ENCODE peak calls at places on chromosomes 16 and 17, in four cellular contexts. One of them, this sample, is unnamed.
A peak's percentile ranks its signal among the peaks of the same experiment; 100 is the strongest.

GRCh38 chr16:19137201-19137601 is 23.4 kb downstream of the ITPRIPL2 start:
- DNase-seq in K562: no peak
- DNase-seq in GM12878: no peak
- DNase-seq in HepG2: no peak
- DNase-seq in this sample: no peak

GRCh38 chr16:52547834-52548215 is 882 bp upstream of the TOX3 start:
- DNase-seq in K562: no peak
- DNase-seq in GM12878: no peak
- DNase-seq in HepG2: no peak
- DNase-seq in this sample: no peak

GRCh38 chr16:69405757-69406156 is 18.7 kb upstream of the CYB5B start:
- DNase-seq in K562: no peak
- DNase-seq in GM12878: no peak
- DNase-seq in HepG2: no peak
- DNase-seq in this sample: no peak

GRCh38 chr16:2535644-2536021 is 2.2 kb upstream of the PDPK1 start:
- DNase-seq in K562: no peak
- DNase-seq in GM12878: no peak
- DNase-seq in HepG2: no peak
- DNase-seq in this sample: no peak

GRCh38 chr16:66522816-66523590 is 26.9 kb downstream of the TK2 start:
- DNase-seq in K562: no peak
- DNase-seq in GM12878: no peak
- DNase-seq in HepG2: no peak
- DNase-seq in this sample: no peak

GRCh38 chr16:27699540-27699939 is 149.6 kb downstream of the KATNIP start:
- DNase-seq in K562: no peak
- DNase-seq in GM12878: no peak
- DNase-seq in HepG2: no peak
- DNase-seq in this sample: no peak

GRCh38 chr17:75561927-75562603 is 25.5 kb upstream of the MYO15B start:
- DNase-seq in K562: no peak
- DNase-seq in GM12878: no peak
- DNase-seq in HepG2: no peak
- DNase-seq in this sample: no peak

GRCh38 chr17:20073056-20073979 is 64.2 kb downstream of the SPECC1 start:
- DNase-seq in K562: peak; percentile 38
- DNase-seq in GM12878: no peak
- DNase-seq in HepG2: no peak
- DNase-seq in this sample: no peak

GRCh38 chr16:5509794-5510193 is 412.2 kb upstream of the EEF2KMT start:
- DNase-seq in K562: peak; percentile 8
- DNase-seq in GM12878: no peak
- DNase-seq in HepG2: no peak
- DNase-seq in this sample: no peak

DNA sequence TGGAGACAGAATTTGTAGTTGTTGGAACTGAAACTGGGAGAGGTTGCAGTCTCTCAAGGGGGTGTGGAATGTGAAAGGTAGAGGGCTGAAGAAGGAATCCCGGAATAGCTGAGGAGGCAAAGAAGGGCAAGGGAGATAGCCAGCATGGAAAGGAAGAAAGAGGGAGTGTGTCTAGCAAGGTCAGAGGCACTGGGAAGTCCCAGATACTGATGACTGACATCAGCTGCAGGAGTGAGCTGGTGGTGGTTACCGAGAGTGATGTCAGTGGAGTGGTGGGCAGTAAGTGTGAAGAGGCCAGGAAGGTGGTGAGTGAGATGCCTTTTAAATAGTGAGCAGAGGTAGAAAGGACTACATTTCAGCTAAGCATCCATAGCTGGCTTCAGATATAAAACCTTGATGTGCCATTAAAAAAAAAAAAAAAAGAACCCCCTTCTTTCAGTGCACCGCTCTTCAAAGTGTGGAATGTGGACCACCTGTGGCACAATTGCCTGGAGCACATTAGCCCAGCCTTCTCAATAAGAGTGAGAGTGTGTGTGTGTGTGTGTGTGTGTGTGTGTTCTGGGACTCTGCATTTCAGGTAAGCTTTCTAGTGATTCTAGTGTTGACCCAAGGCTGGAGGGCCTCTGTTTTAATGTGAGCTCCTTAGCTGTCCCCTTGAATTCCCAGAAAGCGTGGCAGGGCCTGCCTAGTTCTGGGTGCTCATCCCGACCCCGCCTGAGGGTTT is 8.5 kb downstream of the PRMT7 start:
- DNase-seq in K562: no peak
- DNase-seq in GM12878: no peak
- DNase-seq in HepG2: no peak
- DNase-seq in this sample: no peak
- TF ChIP-seq POLR2AphosphoS2 in K562: no peak
- TF ChIP-seq POLR2AphosphoS2 in GM12878: no peak
- TF ChIP-seq POLR2AphosphoS2 in HepG2: no peak
- TF ChIP-seq POLR2AphosphoS2 in this sample: no peak

DNA sequence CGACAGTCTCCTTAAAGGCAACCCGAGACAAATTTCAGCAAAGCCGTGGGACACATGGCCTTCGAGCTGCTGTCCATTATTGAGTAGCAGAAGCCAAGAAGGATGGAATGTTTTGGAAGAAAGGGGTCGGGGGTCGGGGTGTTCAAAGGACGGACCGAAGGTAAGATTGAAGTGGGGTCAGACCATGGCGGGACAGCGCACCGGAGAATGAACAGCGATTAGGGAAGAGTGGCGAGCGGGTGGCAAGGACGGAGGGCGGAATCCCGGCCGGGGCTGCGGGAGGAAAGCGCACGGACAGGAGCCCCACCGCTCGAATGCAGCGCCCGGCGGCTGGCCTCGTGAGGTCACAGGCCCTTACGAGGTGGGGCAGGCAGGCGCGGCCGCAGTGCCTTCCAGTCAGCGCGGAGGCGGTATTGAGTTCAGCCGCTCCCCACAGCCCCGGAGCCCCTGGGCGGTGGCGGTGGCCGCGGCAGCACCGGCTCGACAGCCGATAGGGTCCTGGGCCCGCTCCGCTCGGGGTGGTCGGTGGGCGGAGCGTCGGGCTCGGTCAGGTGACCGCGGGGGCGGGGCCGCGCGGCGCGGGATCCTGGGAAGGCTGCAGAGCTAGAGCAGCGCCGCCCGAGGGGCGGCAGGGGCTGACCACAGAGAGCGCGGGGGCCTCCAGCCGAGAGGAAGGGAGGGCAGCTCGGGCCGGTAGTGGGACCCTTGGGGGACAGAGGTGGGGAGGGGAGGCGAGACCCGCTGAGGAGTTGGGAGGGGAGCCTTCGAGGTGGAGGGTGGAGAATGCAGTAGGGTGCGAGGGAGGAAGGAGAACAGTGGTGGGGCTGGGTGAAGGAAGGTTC is at the start of gene EFCAB13:
- DNase-seq in K562: peak; percentile 94
- DNase-seq in GM12878: peak; percentile 54
- DNase-seq in HepG2: peak; percentile 84
- DNase-seq in this sample: peak; percentile 83
- TF ChIP-seq JUNB in K562: no peak
- TF ChIP-seq JUNB in GM12878: no peak
- TF ChIP-seq JUNB in HepG2: peak; percentile 68
- TF ChIP-seq JUNB in this sample: no peak

GRCh38 chr17:54992797-54993639 is 24.5 kb downstream of the STXBP4 start:
- DNase-seq in K562: peak; percentile 69
- DNase-seq in GM12878: no peak
- DNase-seq in HepG2: peak; percentile 65
- DNase-seq in this sample: peak; percentile 49
- TF ChIP-seq POLR2AphosphoS2 in K562: no peak
- TF ChIP-seq POLR2AphosphoS2 in GM12878: no peak
- TF ChIP-seq POLR2AphosphoS2 in HepG2: no peak
- TF ChIP-seq POLR2AphosphoS2 in this sample: no peak

GRCh38 chr17:47741793-47742145 is 8.7 kb downstream of the TBX21 start:
- DNase-seq in K562: no peak
- DNase-seq in GM12878: no peak
- DNase-seq in HepG2: no peak
- DNase-seq in this sample: no peak
- TF ChIP-seq JUNB in K562: no peak
- TF ChIP-seq JUNB in GM12878: no peak
- TF ChIP-seq JUNB in HepG2: no peak
- TF ChIP-seq JUNB in this sample: no peak

GRCh38 chr16:12258806-12259205 is 282.3 kb downstream of the SNX29 start:
- DNase-seq in K562: no peak
- DNase-seq in GM12878: no peak
- DNase-seq in HepG2: no peak
- DNase-seq in this sample: no peak
- TF ChIP-seq POLR2AphosphoS2 in K562: no peak
- TF ChIP-seq POLR2AphosphoS2 in GM12878: no peak
- TF ChIP-seq POLR2AphosphoS2 in HepG2: no peak
- TF ChIP-seq POLR2AphosphoS2 in this sample: no peak

GRCh38 chr17:31085563-31085962 is 9.2 kb upstream of the NF1 start:
- DNase-seq in K562: peak; percentile 65
- DNase-seq in GM12878: no peak
- DNase-seq in HepG2: no peak
- DNase-seq in this sample: no peak
- TF ChIP-seq JUNB in K562: no peak
- TF ChIP-seq JUNB in GM12878: no peak
- TF ChIP-seq JUNB in HepG2: no peak
- TF ChIP-seq JUNB in this sample: no peak

GRCh38 chr16:8736123-8736680 is 61.2 kb downstream of the TMEM186 start:
- DNase-seq in K562: no peak
- DNase-seq in GM12878: no peak
- DNase-seq in HepG2: no peak
- DNase-seq in this sample: no peak
- TF ChIP-seq POLR2AphosphoS2 in K562: no peak
- TF ChIP-seq POLR2AphosphoS2 in GM12878: no peak
- TF ChIP-seq POLR2AphosphoS2 in HepG2: no peak
- TF ChIP-seq POLR2AphosphoS2 in this sample: no peak

GRCh38 chr17:69857412-69857835 is 217.6 kb upstream of the KCNJ16 start:
- DNase-seq in K562: peak; percentile 79
- DNase-seq in GM12878: no peak
- DNase-seq in HepG2: no peak
- DNase-seq in this sample: no peak
- TF ChIP-seq JUNB in K562: peak; percentile 74
- TF ChIP-seq JUNB in GM12878: no peak
- TF ChIP-seq JUNB in HepG2: no peak
- TF ChIP-seq JUNB in this sample: peak; percentile 43

GRCh38 chr16:86681440-86681838 is 103.1 kb downstream of the FOXL1 start:
- DNase-seq in K562: peak; percentile 7
- DNase-seq in GM12878: no peak
- DNase-seq in HepG2: no peak
- DNase-seq in this sample: no peak

GRCh38 chr16:86680661-86681439 is 102.5 kb downstream of the FOXL1 start:
- DNase-seq in K562: no peak
- DNase-seq in GM12878: no peak
- DNase-seq in HepG2: no peak
- DNase-seq in this sample: no peak

GRCh38 chr16:86682219-86682904 is 104.0 kb downstream of the FOXL1 start:
- DNase-seq in K562: no peak
- DNase-seq in GM12878: no peak
- DNase-seq in HepG2: no peak
- DNase-seq in this sample: no peak

GRCh38 chr16:86679490-86679889 is 101.1 kb downstream of the FOXL1 start:
- DNase-seq in K562: no peak
- DNase-seq in GM12878: no peak
- DNase-seq in HepG2: no peak
- DNase-seq in this sample: no peak

GRCh38 chr16:86680137-86680536 is 101.8 kb downstream of the FOXL1 start:
- DNase-seq in K562: no peak
- DNase-seq in GM12878: no peak
- DNase-seq in HepG2: no peak
- DNase-seq in this sample: no peak
- TF ChIP-seq POLR2AphosphoS2 in K562: no peak
- TF ChIP-seq POLR2AphosphoS2 in GM12878: no peak
- TF ChIP-seq POLR2AphosphoS2 in HepG2: no peak
- TF ChIP-seq POLR2AphosphoS2 in this sample: no peak

GRCh38 chr16:11967195-11967911 is 2.3 kb downstream of the TNFRSF17 start:
- DNase-seq in K562: no peak
- DNase-seq in GM12878: no peak
- DNase-seq in HepG2: no peak
- DNase-seq in this sample: no peak
- TF ChIP-seq JUNB in K562: no peak
- TF ChIP-seq JUNB in GM12878: no peak
- TF ChIP-seq JUNB in HepG2: no peak
- TF ChIP-seq JUNB in this sample: no peak

This sample was measured in A549.